ENCODE peak calls at places on chromosomes 1 and 21, in four cellular contexts. D, G, N and E are unnamed samples.

GRCh38 chr1:70706381-70707173 is 295.5 kb downstream of the CTH start:
- DNase-seq in D (peak; percentile 43), G (no peak), N (no peak), E (no peak)

GRCh38 chr1:34779962-34780361 is 1.1 kb upstream of the GJB3 start:
- DNase-seq in D (no peak), G (no peak), N (no peak), E (no peak)

GRCh38 chr1:217896490-217896889 is 265.3 kb downstream of the SPATA17 start:
- DNase-seq in D (peak; percentile 29), G (peak; percentile 91), N (no peak), E (no peak)

GRCh38 chr1:77639056-77639455 is 43.4 kb downstream of the ZZZ3 start:
- DNase-seq in D (peak; percentile 67), G (peak; percentile 62), N (no peak), E (no peak)

GRCh38 chr1:247961796-247962195 is 3.2 kb upstream of the OR2AK2 start:
- DNase-seq in D (no peak), G (peak; percentile 86), N (no peak), E (no peak)

GRCh38 chr1:57300186-57300585 is 123.7 kb downstream of the DAB1 start:
- DNase-seq in D (no peak), G (no peak), N (no peak), E (no peak)

GRCh38 chr1:115669886-115670285 is 28.1 kb downstream of the VANGL1 start:
- DNase-seq in D (peak; percentile 45), G (no peak), N (no peak), E (no peak)

GRCh38 chr1:152796421-152796820 is at the start of gene LCE1D:
- DNase-seq in D (no peak), G (no peak), N (no peak), E (no peak)

GRCh38 chr1:59061876-59062275 is 235.0 kb upstream of the FGGY start:
- DNase-seq in D (peak; percentile 96), G (peak; percentile 46), N (no peak), E (peak; percentile 72)

GRCh38 chr1:242129103-242129502 is 130.2 kb upstream of the MAP1LC3C start:
- DNase-seq in D (peak; percentile 23), G (peak; percentile 83), N (peak; percentile 18), E (peak; percentile 43)

GRCh38 chr1:147167361-147167760 is 4.9 kb downstream of the PRKAB2 start:
- DNase-seq in D (peak; percentile 96), G (peak; percentile 97), N (no peak), E (peak; percentile 63)

GRCh38 chr1:226987179-226987536 is 47.1 kb downstream of the COQ8A start:
- DNase-seq in D (no peak), G (no peak), N (no peak), E (no peak)

GRCh38 chr1:232773752-232774151 is 31.5 kb upstream of the MAP10 start:
- DNase-seq in D (no peak), G (no peak), N (no peak), E (no peak)

GRCh38 chr1:200161801-200162200 is 134.3 kb downstream of the NR5A2 start:
- DNase-seq in D (no peak), G (no peak), N (no peak), E (no peak)

GRCh38 chr21:45826733-45827692 is 154.6 kb upstream of the COL6A1 start:
- DNase-seq in D (no peak), G (no peak), N (no peak), E (no peak)

GRCh38 chr1:156801409-156802121 is 15.1 kb downstream of the SH2D2A start:
- DNase-seq in D (peak; percentile 86), G (no peak), N (peak; percentile 87), E (peak; percentile 30)
- TF ChIP-seq EZH2phosphoT487 in D (peak; percentile 69), G (no peak), N (no peak), E (no peak)

GRCh38 chr1:75130312-75130677 is 3.9 kb upstream of the LHX8 start:
- DNase-seq in D (no peak), G (no peak), N (peak; percentile 47), E (no peak)

GRCh38 chr1:75129660-75130311 is 4.4 kb upstream of the LHX8 start:
- DNase-seq in D (no peak), G (no peak), N (no peak), E (no peak)

GRCh38 chr1:75130865-75131592 is 3.2 kb upstream of the LHX8 start:
- DNase-seq in D (no peak), G (no peak), N (peak; percentile 63), E (no peak)

GRCh38 chr1:75132421-75133381 is 1.5 kb upstream of the LHX8 start:
- DNase-seq in D (no peak), G (no peak), N (no peak), E (no peak)

GRCh38 chr1:75131593-75132420 is 2.4 kb upstream of the LHX8 start:
- DNase-seq in D (no peak), G (no peak), N (no peak), E (no peak)
- H3K27me3 ChIP-seq in D (peaks cover 94% of the 10 kb centered on the region), G (peaks cover 93% of the 10 kb centered on the region), N (peaks cover 98% of the 10 kb centered on the region), E (peaks cover 99% of the 10 kb centered on the region)

GRCh38 chr1:205355054-205355453 is 1.7 kb downstream of the KLHDC8A start:
- DNase-seq in D (peak; percentile 53), G (peak; percentile 87), N (no peak), E (no peak)
- TF ChIP-seq EZH2phosphoT487 in D (no peak), G (no peak), N (no peak), E (no peak)

GRCh38 chr21:36708512-36709029 is 9.7 kb downstream of the SIM2 start:
- DNase-seq in D (no peak), G (no peak), N (no peak), E (no peak)
- H3K27me3 ChIP-seq in D (peaks cover 97% of the 10 kb centered on the region), G (no peaks in the 10 kb centered on the region), N (peaks cover 97% of the 10 kb centered on the region), E (peaks cover 100% of the 10 kb centered on the region)

GRCh38 chr1:201709564-201710295 is 119.2 kb upstream of the IPO9 start:
- DNase-seq in D (peak; percentile 85), G (peak; percentile 65), N (peak; percentile 87), E (peak; percentile 83)
- TF ChIP-seq EZH2phosphoT487 in D (no peak), G (no peak), N (no peak), E (no peak)

GRCh38 chr1:20882837-20883236 is 95.7 kb upstream of the HP1BP3 start:
- DNase-seq in D (no peak), G (no peak), N (no peak), E (no peak)
- H3K27me3 ChIP-seq in D (no peaks in the 10 kb centered on the region), G (no peaks in the 10 kb centered on the region), N (no peaks in the 10 kb centered on the region), E (no peaks in the 10 kb centered on the region)

GRCh38 chr1:30731109-30731805 is 7.9 kb upstream of the MATN1 start:
- DNase-seq in D (no peak), G (no peak), N (no peak), E (no peak)

GRCh38 chr1:30733520-30733919 is 10.1 kb upstream of the MATN1 start:
- DNase-seq in D (no peak), G (no peak), N (no peak), E (no peak)

GRCh38 chr1:30731806-30732276 is 8.5 kb upstream of the MATN1 start:
- DNase-seq in D (peak; percentile 5), G (no peak), N (no peak), E (no peak)

GRCh38 chr1:30734106-30734505 is 10.7 kb upstream of the MATN1 start:
- DNase-seq in D (no peak), G (no peak), N (no peak), E (no peak)

GRCh38 chr1:30732277-30732996 is 9.1 kb upstream of the MATN1 start:
- DNase-seq in D (peak; percentile 23), G (no peak), N (no peak), E (no peak)
- TF ChIP-seq EZH2phosphoT487 in D (no peak), G (no peak), N (no peak), E (no peak)

GRCh38 chr1:157944666-157945280 is 48.7 kb upstream of the KIRREL1 start:
- DNase-seq in D (no peak), G (no peak), N (no peak), E (peak; percentile 17)
- H3K27me3 ChIP-seq in D (peaks cover 14% of the 10 kb centered on the region), G (peaks cover 64% of the 10 kb centered on the region), N (peaks cover 62% of the 10 kb centered on the region), E (no peaks in the 10 kb centered on the region)

GRCh38 chr21:33884361-33885157 is 31.0 kb downstream of the ATP5PO start:
- DNase-seq in D (peak; percentile 56), G (no peak), N (no peak), E (no peak)

GRCh38 chr21:33886316-33886715 is 29.3 kb downstream of the ATP5PO start:
- DNase-seq in D (no peak), G (no peak), N (no peak), E (no peak)

GRCh38 chr21:33881689-33882440 is 33.7 kb downstream of the ATP5PO start:
- DNase-seq in D (no peak), G (no peak), N (no peak), E (no peak)

GRCh38 chr21:33880626-33881025 is 35.0 kb downstream of the ATP5PO start:
- DNase-seq in D (no peak), G (no peak), N (no peak), E (no peak)

DNA sequence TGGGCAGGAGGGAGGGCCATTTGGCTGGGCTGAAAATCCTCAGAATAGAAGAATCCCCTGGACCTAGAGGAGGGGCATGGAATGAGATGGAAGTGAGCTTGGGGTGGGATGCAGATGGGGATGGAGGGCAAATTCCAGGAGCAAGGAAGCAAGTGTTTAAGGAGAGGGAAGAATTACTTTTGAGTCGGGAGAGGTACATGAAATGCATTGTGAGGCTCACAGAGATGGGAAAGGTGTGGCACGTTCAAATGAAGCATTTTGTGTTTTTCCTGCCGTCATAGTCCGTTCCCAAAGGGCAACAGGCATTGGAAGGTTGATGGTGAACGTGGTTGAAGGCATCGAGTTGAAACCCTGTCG is 30.5 kb downstream of the ATP5PO start:
- DNase-seq in D (no peak), G (no peak), N (no peak), E (no peak)
- TF ChIP-seq EZH2phosphoT487 in D (no peak), G (no peak), N (no peak), E (no peak)